ENCODE peak calls at places on chromosomes 12 and 14, in five cellular contexts. I, R, G, E and X are unnamed samples.

GRCh38 chr14:68685419-68686211 is 107.3 kb downstream of the ZFP36L1 start:
- DNase-seq in I (no peak), R (peak; percentile 74), G (no peak), E (no peak), X (no peak)

GRCh38 chr12:108750471-108751402 is 19.4 kb upstream of the CORO1C start:
- DNase-seq in I (no peak), R (no peak), G (no peak), E (no peak), X (no peak)

GRCh38 chr12:115660211-115660805 is 617.2 kb downstream of the MED13L start:
- DNase-seq in I (no peak), R (no peak), G (no peak), E (no peak), X (no peak)

GRCh38 chr12:128791395-128792322 is 32.1 kb downstream of the SLC15A4 start:
- DNase-seq in I (no peak), R (no peak), G (no peak), E (no peak), X (no peak)

GRCh38 chr14:57889245-57889644 is 23.4 kb upstream of the SLC35F4 start:
- DNase-seq in I (peak; percentile 82), R (no peak), G (peak; percentile 64), E (no peak), X (no peak)

GRCh38 chr14:99511421-99512109 is 30.4 kb downstream of the CCNK start:
- DNase-seq in I (no peak), R (no peak), G (no peak), E (no peak), X (peak; percentile 59)

GRCh38 chr12:11879306-11879705 is 191.4 kb upstream of the BCL2L14 start:
- DNase-seq in I (no peak), R (no peak), G (no peak), E (no peak), X (no peak)

GRCh38 chr14:22084393-22085281 is 411.0 kb upstream of the OR4E1 start:
- DNase-seq in I (no peak), R (no peak), G (no peak), E (peak; percentile 13), X (no peak)

GRCh38 chr14:104778694-104779331 is 16.7 kb downstream of the AKT1 start:
- DNase-seq in I (no peak), R (no peak), G (no peak), E (no peak), X (no peak)

GRCh38 chr12:132686831-132687210 is 321 bp downstream of the POLE start:
- DNase-seq in I (no peak), R (no peak), G (no peak), E (peak; percentile 72), X (peak; percentile 77)

GRCh38 chr14:90609376-90609775 is 206.9 kb downstream of the TTC7B start:
- DNase-seq in I (no peak), R (no peak), G (no peak), E (no peak), X (no peak)

GRCh38 chr14:106872619-106873446 is 1346.5 kb downstream of the TMEM121 start:
- DNase-seq in I (peak; percentile 55), R (peak; percentile 89), G (peak; percentile 84), E (no peak), X (peak; percentile 88)

GRCh38 chr12:106861984-106862894 is 87.8 kb downstream of the RIC8B start:
- DNase-seq in I (no peak), R (no peak), G (no peak), E (no peak), X (no peak)

GRCh38 chr14:87691482-87691881 is 301.5 kb downstream of the GALC start:
- DNase-seq in I (no peak), R (no peak), G (peak; percentile 39), E (no peak), X (no peak)

GRCh38 chr12:2669560-2669959 is 125.2 kb upstream of the FKBP4 start:
- DNase-seq in I (no peak), R (no peak), G (no peak), E (no peak), X (no peak)

GRCh38 chr12:69608114-69608513 is 2.6 kb downstream of the LRRC10 start:
- DNase-seq in I (no peak), R (no peak), G (no peak), E (no peak), X (no peak)

GRCh38 chr12:116520801-116521471 is 38.2 kb upstream of the MAP1LC3B2 start:
- DNase-seq in I (no peak), R (no peak), G (no peak), E (no peak), X (no peak)

GRCh38 chr12:57241556-57242310 is 9.3 kb downstream of the STAC3 start:
- DNase-seq in I (no peak), R (no peak), G (no peak), E (no peak), X (no peak)

GRCh38 chr12:76942276-76942675 is 63.5 kb upstream of the CSRP2 start:
- DNase-seq in I (no peak), R (no peak), G (no peak), E (no peak), X (no peak)

GRCh38 chr12:120290541-120291312 is 976 bp downstream of the RNU4-2 start:
- DNase-seq in I (no peak), R (peak; percentile 37), G (peak; percentile 33), E (peak; percentile 41), X (no peak)

GRCh38 chr12:21675641-21676040 is 18.0 kb upstream of the LDHB start:
- DNase-seq in I (no peak), R (no peak), G (no peak), E (no peak), X (no peak)

GRCh38 chr12:42140901-42141300 is 3.8 kb downstream of the GXYLT1 start:
- DNase-seq in I (no peak), R (no peak), G (peak; percentile 56), E (no peak), X (no peak)

GRCh38 chr12:38488866-38489265 is 172.3 kb downstream of the ALG10B start:
- DNase-seq in I (no peak), R (no peak), G (no peak), E (no peak), X (no peak)

GRCh38 chr12:110930348-110931314 is 10.3 kb upstream of the MYL2 start:
- DNase-seq in I (no peak), R (no peak), G (no peak), E (no peak), X (no peak)

GRCh38 chr14:68279777-68280233 is 460.2 kb downstream of the RAD51B start:
- DNase-seq in I (no peak), R (no peak), G (no peak), E (no peak), X (no peak)

GRCh38 chr12:31315089-31315725 is 10.7 kb downstream of the SINHCAF start:
- DNase-seq in I (no peak), R (no peak), G (no peak), E (no peak), X (no peak)

GRCh38 chr12:100672075-100672592 is 98.7 kb downstream of the GAS2L3 start:
- DNase-seq in I (no peak), R (peak; percentile 26), G (no peak), E (peak; percentile 54), X (no peak)

GRCh38 chr12:125633686-125634085 is 568.5 kb downstream of the AACS start:
- DNase-seq in I (no peak), R (no peak), G (no peak), E (no peak), X (no peak)

GRCh38 chr12:118611295-118611694 is 234.9 kb downstream of the SUDS3 start:
- DNase-seq in I (peak; percentile 61), R (no peak), G (no peak), E (peak; percentile 30), X (no peak)

GRCh38 chr12:85367886-85368385 is 87.9 kb downstream of the ALX1 start:
- DNase-seq in I (no peak), R (no peak), G (no peak), E (no peak), X (no peak)

GRCh38 chr14:103561381-103562134 is 899 bp downstream of the BAG5 start:
- DNase-seq in I (peak; percentile 59), R (peak; percentile 47), G (peak; percentile 45), E (peak; percentile 50), X (no peak)

GRCh38 chr12:26121841-26122680 is 2.8 kb downstream of the BHLHE41 start:
- DNase-seq in I (peak; percentile 60), R (peak; percentile 17), G (no peak), E (peak; percentile 59), X (peak; percentile 80)

GRCh38 chr12:19489168-19489567 is 49.9 kb downstream of the AEBP2 start:
- DNase-seq in I (no peak), R (peak; percentile 12), G (no peak), E (no peak), X (no peak)

GRCh38 chr12:46487567-46488131 is 115.1 kb upstream of the SLC38A2 start:
- DNase-seq in I (no peak), R (no peak), G (no peak), E (no peak), X (no peak)

GRCh38 chr12:79927772-79928474 is 7.0 kb downstream of the PPP1R12A start:
- DNase-seq in I (no peak), R (peak; percentile 12), G (no peak), E (no peak), X (no peak)

GRCh38 chr14:45199246-45199645 is 53.8 kb downstream of the MIS18BP1 start:
- DNase-seq in I (no peak), R (no peak), G (no peak), E (no peak), X (no peak)

GRCh38 chr12:28750946-28751714 is 397.9 kb upstream of the FAR2 start:
- DNase-seq in I (no peak), R (no peak), G (no peak), E (no peak), X (no peak)